ENCODE peak calls at places on chromosomes 7 and 10, in four cellular contexts. Y, N, B and D are unnamed samples.

GRCh38 chr7:25881317-25881716 is 270.7 kb upstream of the NFE2L3 start:
- DNase-seq in Y (no peak), N (no peak), B (no peak), D (no peak)

GRCh38 chr7:85980740-85981139 is 663.0 kb upstream of the GRM3 start:
- DNase-seq in B (no peak), N (no peak), Y (no peak), D (no peak)

GRCh38 chr10:1297566-1298301 is 241.5 kb downstream of the WDR37 start:
- DNase-seq in N (no peak), Y (no peak), B (no peak), D (no peak)

GRCh38 chr10:113520606-113521481 is 32.0 kb upstream of the HABP2 start:
- DNase-seq in B (peak), N (peak), Y (peak), D (peak)

GRCh38 chr10:88934900-88935672 is 17.5 kb downstream of the ACTA2 start:
- DNase-seq in N (peak), B (peak), Y (peak), D (peak)

GRCh38 chr7:140866926-140867325 is 57.8 kb downstream of the BRAF start:
- DNase-seq in Y (no peak), N (no peak), B (no peak), D (no peak)

GRCh38 chr10:44589931-44590330 is 205.0 kb upstream of the CXCL12 start:
- DNase-seq in Y (no peak), B (no peak), N (no peak), D (no peak)

GRCh38 chr7:15749631-15750030 is 63.1 kb upstream of the MEOX2 start:
- DNase-seq in Y (no peak), B (no peak), N (no peak), D (no peak)

GRCh38 chr7:66333443-66333842 is 128.3 kb downstream of the TPST1 start:
- DNase-seq in B (no peak), Y (no peak), N (no peak), D (no peak)

GRCh38 chr7:11630355-11630754 is 201.6 kb downstream of the THSD7A start:
- DNase-seq in Y (no peak), B (no peak), N (no peak), D (no peak)

GRCh38 chr7:97145068-97145467 is 27.6 kb downstream of the SDHAF3 start:
- DNase-seq in N (peak), Y (no peak), B (peak), D (peak)

GRCh38 chr7:114309729-114310128 is 104.9 kb upstream of the FOXP2 start:
- DNase-seq in B (no peak), N (no peak), Y (no peak), D (no peak)

GRCh38 chr10:130226012-130226411 is 89.8 kb downstream of the GLRX3 start:
- DNase-seq in B (no peak), N (no peak), Y (no peak), D (no peak)

GRCh38 chr10:115026041-115026779 is 67.0 kb upstream of the ATRNL1 start:
- DNase-seq in N (no peak), Y (no peak), B (no peak), D (no peak)

GRCh38 chr7:139095194-139095659 is 14.3 kb downstream of the ZC3HAV1 start:
- DNase-seq in N (no peak), Y (peak), B (no peak), D (no peak)

GRCh38 chr7:1593091-1593866 is 23.4 kb upstream of the PSMG3 start:
- DNase-seq in B (no peak), N (no peak), Y (no peak), D (no peak)

GRCh38 chr7:42699415-42700178 is 212.3 kb downstream of the C7orf25 start:
- DNase-seq in N (no peak), Y (no peak), B (no peak), D (no peak)

GRCh38 chr7:42161723-42162122 is 75.3 kb downstream of the GLI3 start:
- DNase-seq in Y (no peak), B (no peak), N (peak), D (no peak)

GRCh38 chr10:21732067-21732772 is 198.2 kb downstream of the MLLT10 start:
- DNase-seq in Y (peak), N (peak), B (peak), D (peak)

GRCh38 chr7:130906575-130906974 is 172.6 kb upstream of the KLF14 start:
- DNase-seq in N (no peak), B (no peak), Y (no peak), D (no peak)

GRCh38 chr10:102654566-102654965 is 10.3 kb downstream of the TRIM8 start:
- DNase-seq in B (no peak), Y (no peak), N (no peak), D (no peak)

GRCh38 chr7:93715234-93715633 is 140.7 kb upstream of the CALCR start:
- DNase-seq in Y (peak), B (peak), N (peak), D (peak)

GRCh38 chr10:31358688-31359330 is 39.8 kb downstream of the ZEB1 start:
- DNase-seq in N (peak), Y (no peak), B (peak), D (peak)

GRCh38 chr7:1290262-1291039 is 57.8 kb downstream of the UNCX start:
- DNase-seq in Y (no peak), B (peak), N (peak), D (no peak)

GRCh38 chr10:33253411-33253810 is 81.1 kb downstream of the NRP1 start:
- DNase-seq in N (no peak), Y (no peak), B (no peak), D (no peak)

DNA sequence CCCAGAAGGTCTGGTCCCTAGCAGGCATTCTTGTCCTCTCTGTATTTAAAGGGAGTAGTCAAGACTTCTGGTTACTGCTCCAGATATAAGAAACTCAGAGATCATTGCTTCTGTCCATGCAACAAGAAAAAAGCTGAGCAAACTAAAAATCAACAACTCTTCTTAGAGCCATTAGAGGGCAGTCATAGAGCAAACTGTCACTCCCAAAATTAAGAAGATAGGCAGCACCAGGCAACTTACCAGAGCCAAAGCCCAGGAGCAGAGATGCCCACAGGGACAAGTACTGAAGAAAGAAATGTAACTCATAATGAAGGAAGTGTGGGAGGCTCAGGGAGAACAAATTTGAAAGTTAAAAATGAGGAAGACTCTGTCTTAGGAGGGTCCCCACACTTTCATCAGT is 472.9 kb upstream of the COBL start:
- DNase-seq in Y (no peak), B (no peak), N (no peak), D (no peak)
- TF ChIP-seq CTCF in Y (no peak), B (no peak), N (no peak), D (no peak)

DNA sequence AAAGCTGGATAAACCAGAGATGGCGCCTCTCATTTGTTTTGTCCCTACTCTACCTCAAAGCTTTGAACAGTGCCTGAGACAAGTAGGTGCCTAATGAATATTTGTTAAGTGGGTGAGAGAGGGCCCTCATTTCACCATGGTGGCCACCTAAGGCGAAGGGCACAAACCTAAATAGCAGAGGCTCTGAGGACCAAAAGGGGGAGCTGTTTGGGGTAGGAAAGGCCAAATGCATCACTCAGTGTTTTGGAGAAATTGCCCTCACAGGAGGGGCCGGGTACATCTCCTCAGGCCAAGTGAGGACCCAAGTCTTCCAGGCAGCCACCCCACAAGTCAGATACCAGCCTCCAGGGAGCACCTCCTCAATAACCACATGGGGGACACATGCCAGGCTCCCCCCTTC is 14.0 kb downstream of the IMPDH1 start:
- DNase-seq in B (no peak), Y (peak), N (no peak), D (no peak)
- TF ChIP-seq CTCF in B (no peak), Y (no peak), N (peak), D (peak)

GRCh38 chr7:151431768-151432311 is 8.1 kb downstream of the CRYGN start:
- DNase-seq in B (no peak), N (no peak), Y (peak), D (no peak)

GRCh38 chr7:151433721-151434400 is 6.1 kb downstream of the CRYGN start:
- DNase-seq in Y (peak), B (no peak), N (no peak), D (no peak)

GRCh38 chr7:151431281-151431767 is 8.6 kb downstream of the CRYGN start:
- DNase-seq in B (no peak), Y (peak), N (no peak), D (no peak)

GRCh38 chr7:151434549-151434948 is 5.4 kb downstream of the CRYGN start:
- DNase-seq in N (no peak), Y (no peak), B (no peak), D (no peak)

DNA sequence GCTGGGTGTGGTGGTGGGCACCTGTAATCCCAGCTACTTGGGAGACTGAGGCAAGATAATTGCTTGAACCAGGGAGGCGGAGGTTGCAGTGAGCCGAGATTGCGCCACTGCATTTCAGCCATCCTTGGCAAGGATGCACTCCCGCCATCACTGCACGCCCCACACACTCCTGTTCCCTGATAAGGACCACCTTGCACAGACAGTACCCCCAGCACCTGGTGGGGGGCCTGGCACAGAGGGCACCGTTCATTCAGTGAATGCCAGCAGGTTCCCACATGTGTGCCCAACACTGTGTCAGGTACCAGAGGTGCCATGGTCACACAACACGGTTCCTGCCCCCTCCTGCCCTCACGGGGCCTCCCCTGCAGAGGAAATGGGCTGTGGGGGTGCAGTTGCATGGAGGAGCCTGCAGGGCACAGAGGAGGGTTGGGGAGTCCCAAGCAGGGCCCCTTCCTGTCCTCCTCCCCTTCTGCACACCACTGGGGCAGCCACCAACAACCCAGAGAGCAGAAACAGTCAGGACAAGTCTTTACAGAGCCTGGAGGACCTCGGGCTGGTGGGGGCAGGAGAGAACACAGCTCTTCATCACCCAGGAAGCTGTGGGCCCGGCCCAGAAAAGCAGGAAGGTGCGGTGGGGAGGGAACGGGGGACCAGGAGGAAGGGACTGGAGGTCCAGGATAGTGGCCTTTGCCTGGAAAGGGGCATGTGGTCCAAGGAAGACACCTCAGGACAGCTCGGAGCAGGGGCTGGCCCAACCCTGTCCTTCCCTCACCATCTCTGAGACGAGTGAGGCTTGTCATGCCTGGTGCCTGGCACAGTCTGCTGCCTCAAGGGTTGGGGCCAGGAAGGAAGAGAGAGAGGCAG is 7.1 kb downstream of the CRYGN start:
- DNase-seq in B (no peak), Y (peak), N (no peak), D (no peak)
- TF ChIP-seq CTCF in B (no peak), Y (no peak), N (peak), D (peak)

DNA sequence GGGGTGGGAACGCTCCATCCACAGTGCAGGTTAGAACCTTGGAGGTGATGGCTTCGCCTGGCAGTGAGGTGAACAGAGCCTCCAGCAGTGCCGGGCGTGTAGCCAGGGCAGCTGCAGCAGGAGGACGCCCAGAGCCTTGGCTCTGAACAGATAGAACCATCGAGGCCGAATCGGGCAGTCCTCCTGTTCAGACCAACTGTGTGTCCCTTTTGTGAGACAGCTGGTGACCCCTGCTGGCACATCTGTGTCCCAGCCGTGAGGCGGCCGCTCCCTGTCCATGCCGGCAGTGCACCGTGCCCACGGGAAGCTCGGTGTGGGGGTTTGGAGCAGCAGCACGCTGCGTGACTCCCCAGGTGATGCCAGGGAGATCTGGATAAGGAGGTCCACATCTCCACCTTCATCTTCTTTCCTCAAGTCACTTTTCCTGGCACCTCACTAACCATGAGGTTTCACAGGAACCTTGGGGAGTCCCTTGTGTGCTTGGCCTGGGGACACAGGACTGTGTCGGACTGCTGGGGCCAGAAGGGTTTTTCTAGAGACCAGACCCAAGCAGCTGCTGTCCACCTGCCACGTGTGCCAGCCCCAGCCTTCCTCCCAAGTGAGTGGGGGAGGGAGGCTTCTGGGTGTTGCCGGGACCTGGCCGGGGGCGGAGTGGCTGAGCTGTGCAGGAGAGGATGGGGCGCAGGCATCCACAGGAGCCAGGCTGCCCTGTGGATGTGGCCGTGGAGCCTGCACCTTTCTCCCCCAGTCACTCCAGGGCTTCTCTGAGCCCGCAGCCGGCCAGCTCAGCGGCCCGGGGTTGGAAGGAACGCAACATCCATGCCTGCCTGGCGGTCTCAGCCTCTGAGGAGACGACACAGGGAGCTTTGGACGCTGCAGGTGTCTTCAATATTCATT is 69.4 kb downstream of the DNAJB6 start:
- DNase-seq in Y (no peak), B (no peak), N (no peak), D (no peak)
- TF ChIP-seq CTCF in Y (no peak), B (no peak), N (no peak), D (peak)

GRCh38 chr10:5776150-5776880 is 36.9 kb downstream of the GDI2 start:
- DNase-seq in N (no peak), Y (no peak), B (peak), D (no peak)
- TF ChIP-seq CTCF in N (peak), Y (no peak), B (no peak), D (no peak)

DNA sequence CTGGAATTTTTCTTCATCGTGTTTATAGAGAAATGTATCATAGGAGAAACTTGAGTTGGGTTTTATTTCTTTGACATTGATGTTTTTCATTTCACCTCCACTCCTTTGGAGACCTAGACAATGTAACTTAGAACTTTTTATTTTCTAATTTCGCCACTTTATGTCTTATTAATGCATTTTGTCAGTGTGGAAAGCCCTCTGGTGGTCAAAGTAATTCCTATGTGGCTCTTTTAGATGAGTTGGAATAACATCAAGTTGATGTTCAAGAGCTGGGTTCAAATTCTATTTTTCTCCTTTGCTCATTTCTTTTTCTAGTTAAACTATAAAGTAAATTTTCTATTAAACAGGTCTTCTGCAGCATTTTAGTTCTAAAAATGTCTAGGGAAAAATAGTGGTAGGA is 478.6 kb downstream of the LRMDA start:
- DNase-seq in B (peak), N (peak), Y (no peak), D (peak)
- TF ChIP-seq CTCF in B (peak), N (peak), Y (no peak), D (peak)

DNA sequence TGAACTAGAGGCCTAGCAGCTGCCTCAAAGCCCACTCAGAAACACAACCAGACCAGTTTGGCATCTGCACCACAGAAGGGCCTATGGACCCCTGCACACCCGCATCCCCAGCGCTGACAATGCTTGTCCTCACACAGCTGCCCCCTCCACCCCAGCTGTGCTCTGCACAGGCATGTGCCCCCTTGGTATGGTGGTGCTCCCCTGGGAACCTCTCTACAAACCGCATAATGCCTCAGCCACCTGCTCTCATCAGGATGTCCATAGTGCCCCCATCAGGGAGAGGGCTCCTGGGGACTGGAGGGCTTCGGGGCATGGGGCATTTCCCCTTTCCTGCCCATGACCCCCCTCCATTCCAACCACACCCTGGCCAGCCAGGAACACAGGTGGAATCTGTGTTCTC is 347.5 kb downstream of the GRID1 start:
- DNase-seq in N (no peak), B (no peak), Y (no peak), D (no peak)
- TF ChIP-seq CTCF in N (no peak), B (no peak), Y (no peak), D (no peak)

GRCh38 chr10:14146501-14146900 is 184.2 kb downstream of the FRMD4A start:
- DNase-seq in B (peak), N (no peak), Y (no peak), D (peak)
- TF ChIP-seq CTCF in B (no peak), N (no peak), Y (no peak), D (no peak)

GRCh38 chr7:142443614-142444013 is 185.8 kb upstream of the PRSS58 start:
- DNase-seq in Y (no peak), B (no peak), N (peak), D (no peak)

GRCh38 chr7:142450206-142450605 is 192.3 kb upstream of the PRSS58 start:
- DNase-seq in N (no peak), Y (no peak), B (no peak), D (no peak)

GRCh38 chr7:142440219-142441073 is 182.6 kb upstream of the PRSS58 start:
- DNase-seq in Y (no peak), N (peak), B (peak), D (peak)

GRCh38 chr7:142441074-142441403 is 183.2 kb upstream of the PRSS58 start:
- DNase-seq in N (no peak), B (no peak), Y (no peak), D (no peak)

DNA sequence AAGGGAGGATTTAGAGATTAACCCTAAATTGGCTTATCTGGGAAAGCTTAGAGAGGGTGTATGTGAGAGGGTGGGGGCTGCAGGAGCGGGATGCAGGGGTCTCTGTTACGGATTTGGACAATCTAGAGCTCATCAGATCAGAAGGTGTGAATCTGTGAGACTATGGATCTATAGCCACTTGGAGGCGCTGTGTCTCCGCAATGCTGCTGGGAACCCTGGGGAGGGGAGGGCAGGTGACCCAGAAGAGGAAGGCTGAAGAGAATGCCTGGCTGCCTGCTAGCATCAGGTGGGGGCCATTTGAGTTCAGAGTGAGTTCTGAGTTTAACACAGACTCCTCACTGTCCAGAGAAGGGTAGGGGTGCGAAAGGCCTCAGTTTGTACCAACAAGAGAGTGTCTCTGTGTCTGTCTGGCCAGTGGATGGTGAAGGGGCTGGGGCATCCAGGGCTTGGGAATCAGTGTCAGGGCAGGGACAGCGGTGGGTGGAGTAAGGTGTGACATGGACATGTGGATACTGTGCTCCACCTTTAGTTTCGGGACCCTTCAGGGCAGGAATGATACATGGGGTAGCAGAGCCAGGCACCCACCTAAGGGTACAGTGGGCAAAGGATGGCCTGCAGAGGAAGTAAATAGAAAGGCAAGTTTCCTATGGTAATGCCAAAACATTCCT is 187.3 kb upstream of the PRSS58 start:
- DNase-seq in B (no peak), N (no peak), Y (no peak), D (no peak)
- TF ChIP-seq CTCF in B (peak), N (peak), Y (no peak), D (peak)